ENCODE peak calls at places on chromosome 10, in six cellular contexts. E, G, I, D, S and W are unnamed samples.

GRCh38 chr10:130418731-130419130 is 282.5 kb downstream of the GLRX3 start:
- DNase-seq in E (no peak), G (no peak), I (no peak), D (no peak), S (no peak), W (no peak)

GRCh38 chr10:86400705-86401587 is 34.4 kb upstream of the GRID1 start:
- DNase-seq in E (peak; percentile 59), G (peak; percentile 43), I (peak; percentile 61), D (no peak), S (peak; percentile 76), W (no peak)

GRCh38 chr10:17235136-17235535 is 7.1 kb downstream of the VIM start:
- DNase-seq in E (no peak), G (no peak), I (no peak), D (no peak), S (no peak), W (no peak)

GRCh38 chr10:96910488-96911395 is 78.6 kb downstream of the LCOR start:
- DNase-seq in E (no peak), G (no peak), I (no peak), D (peak; percentile 28), S (no peak), W (no peak)

GRCh38 chr10:3775671-3776551 is 9.1 kb downstream of the KLF6 start:
- DNase-seq in E (peak; percentile 34), G (no peak), I (no peak), D (no peak), S (peak; percentile 58), W (peak; percentile 59)

GRCh38 chr10:132533571-132534260 is 3.9 kb upstream of the INPP5A start:
- DNase-seq in E (no peak), G (peak; percentile 14), I (peak; percentile 43), D (no peak), S (no peak), W (no peak)

GRCh38 chr10:102422586-102423129 is 2.0 kb downstream of the FBXL15 start:
- DNase-seq in E (peak; percentile 90), G (peak; percentile 73), I (peak; percentile 81), D (no peak), S (peak; percentile 91), W (peak; percentile 95)

GRCh38 chr10:42997849-42998165 is 79.1 kb upstream of the RET start:
- DNase-seq in E (no peak), G (no peak), I (no peak), D (no peak), S (peak; percentile 40), W (peak; percentile 78)

GRCh38 chr10:89164080-89164479 is 43.0 kb downstream of the CH25H start:
- DNase-seq in E (no peak), G (no peak), I (no peak), D (no peak), S (no peak), W (no peak)

GRCh38 chr10:124450010-124450782 is at the start of gene NKX1-2:
- DNase-seq in E (no peak), G (no peak), I (no peak), D (no peak), S (no peak), W (no peak)

GRCh38 chr10:110379831-110380230 is 75.1 kb upstream of the SMNDC1 start:
- DNase-seq in E (no peak), G (no peak), I (no peak), D (no peak), S (no peak), W (no peak)

GRCh38 chr10:124011464-124011863 is 81.9 kb downstream of the CHST15 start:
- DNase-seq in E (no peak), G (no peak), I (no peak), D (no peak), S (no peak), W (no peak)

GRCh38 chr10:78353636-78354035 is 320.0 kb downstream of the RPS24 start:
- DNase-seq in E (no peak), G (peak; percentile 63), I (no peak), D (no peak), S (no peak), W (no peak)

GRCh38 chr10:80382989-80383388 is 25.4 kb upstream of the PRXL2A start:
- DNase-seq in E (peak; percentile 44), G (peak; percentile 18), I (no peak), D (peak; percentile 19), S (peak; percentile 73), W (no peak)

GRCh38 chr10:28171468-28172235 is 131.2 kb downstream of the MPP7 start:
- DNase-seq in E (no peak), G (peak; percentile 24), I (no peak), D (no peak), S (no peak), W (no peak)

GRCh38 chr10:4767033-4767814 is 58.8 kb upstream of the AKR1E2 start:
- DNase-seq in E (no peak), G (no peak), I (no peak), D (no peak), S (no peak), W (no peak)

GRCh38 chr10:64115913-64116643 is 594.9 kb downstream of the REEP3 start:
- DNase-seq in E (peak; percentile 11), G (no peak), I (no peak), D (no peak), S (peak; percentile 54), W (no peak)

GRCh38 chr10:31467791-31468535 is 148.9 kb downstream of the ZEB1 start:
- DNase-seq in E (peak; percentile 13), G (no peak), I (no peak), D (no peak), S (no peak), W (no peak)

DNA sequence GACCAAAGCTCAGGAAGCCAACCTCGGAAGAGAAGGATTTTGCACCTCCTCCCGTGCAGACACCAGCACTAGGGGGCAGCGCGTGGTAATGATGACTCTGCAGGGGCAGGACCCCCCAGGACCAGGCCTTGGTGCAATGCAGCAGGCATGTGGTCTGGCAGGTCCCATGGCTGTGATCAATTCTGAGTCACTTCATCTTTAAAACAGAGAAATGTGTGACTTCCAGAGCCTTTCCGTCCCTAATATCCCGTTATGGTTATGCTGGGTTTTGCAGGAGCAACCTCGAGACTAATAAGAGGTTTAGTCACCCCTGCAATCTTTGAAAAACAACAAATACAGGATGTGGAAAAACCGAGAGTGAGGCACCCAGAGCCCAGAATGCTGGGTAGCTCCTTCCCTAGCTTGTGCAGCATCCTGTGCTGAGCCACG is 30.2 kb upstream of the GJD4 start:
- DNase-seq in E (no peak), G (no peak), I (no peak), D (no peak), S (no peak), W (peak; percentile 53)
- TF ChIP-seq CTCF in E (no peak), G (no peak), I (no peak), D (no peak), S (no peak), W (no peak)

GRCh38 chr10:61000769-61001730 is 57.1 kb upstream of the RHOBTB1 start:
- DNase-seq in E (peak; percentile 29), G (peak; percentile 18), I (peak; percentile 51), D (no peak), S (peak; percentile 54), W (no peak)
- TF ChIP-seq POLR2A in E (no peak), G (no peak), I (no peak), D (no peak), S (no peak), W (no peak)

GRCh38 chr10:12195603-12196506 is at the start of the genes CDC123 and NUDT5:
- DNase-seq in E (peak; percentile 89), G (peak; percentile 80), I (peak; percentile 79), D (peak; percentile 81), S (peak; percentile 95), W (peak; percentile 97)
- TF ChIP-seq CTCF in E (no peak), G (no peak), I (no peak), D (peak; percentile 9), S (no peak), W (no peak)

DNA sequence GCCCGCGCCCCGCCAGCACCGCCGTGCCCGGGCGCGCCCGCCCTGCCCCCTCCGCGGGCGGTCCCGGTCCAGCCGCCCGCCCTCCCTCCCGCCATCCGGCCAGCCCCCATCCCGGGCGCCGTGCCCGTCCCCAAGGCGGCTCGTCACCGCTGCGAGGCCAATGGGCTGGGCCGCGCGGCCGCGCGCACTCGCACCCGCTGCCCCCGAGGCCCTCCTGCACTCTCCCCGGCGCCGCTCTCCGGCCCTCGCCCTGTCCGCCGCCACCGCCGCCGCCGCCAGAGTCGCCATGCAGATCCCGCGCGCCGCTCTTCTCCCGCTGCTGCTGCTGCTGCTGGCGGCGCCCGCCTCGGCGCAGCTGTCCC is at the start of gene HTRA1:
- DNase-seq in E (peak; percentile 52), G (peak; percentile 80), I (peak; percentile 61), D (no peak), S (peak; percentile 83), W (peak; percentile 95)
- TF ChIP-seq POLR2A in E (no peak), G (peak; percentile 25), I (no peak), D (no peak), S (peak; percentile 61), W (no peak)